ENCODE peak calls at places on chromosomes 6 and 20, in six cellular contexts. J, Y, I, A, C and G are unnamed samples.

GRCh38 chr6:93036835-93037234 is 382.5 kb downstream of the EPHA7 start:
- DNase-seq in J (peak), Y (no peak), I (no peak), A (peak), C (no peak), G (no peak)

GRCh38 chr6:56076033-56076432 is 171.3 kb downstream of the COL21A1 start:
- DNase-seq in J (no peak), Y (no peak), I (no peak), A (no peak), C (no peak), G (no peak)

GRCh38 chr6:36621371-36621855 is 27.3 kb downstream of the SRSF3 start:
- DNase-seq in J (no peak), Y (no peak), I (no peak), A (no peak), C (no peak), G (no peak)

GRCh38 chr20:18676366-18676765 is 88.5 kb downstream of the DTD1 start:
- DNase-seq in J (no peak), Y (no peak), I (no peak), A (no peak), C (no peak), G (no peak)

GRCh38 chr6:90703383-90703782 is 116.5 kb upstream of the MAP3K7 start:
- DNase-seq in J (no peak), Y (no peak), I (no peak), A (no peak), C (no peak), G (no peak)

GRCh38 chr6:20812776-20813175 is 278.5 kb downstream of the CDKAL1 start:
- DNase-seq in J (no peak), Y (no peak), I (no peak), A (no peak), C (no peak), G (no peak)

GRCh38 chr6:153059311-153059710 is 56.8 kb upstream of the MTRF1L start:
- DNase-seq in J (no peak), Y (no peak), I (no peak), A (peak), C (no peak), G (no peak)

GRCh38 chr6:101226677-101227135 is 166.8 kb upstream of the GRIK2 start:
- DNase-seq in J (peak), Y (peak), I (peak), A (peak), C (peak), G (peak)

GRCh38 chr6:52389626-52390360 is 27.8 kb downstream of the PAQR8 start:
- DNase-seq in J (peak), Y (no peak), I (no peak), A (peak), C (no peak), G (no peak)

GRCh38 chr6:25829375-25829774 is 2.5 kb downstream of the SLC17A1 start:
- DNase-seq in J (no peak), Y (no peak), I (no peak), A (no peak), C (no peak), G (no peak)

GRCh38 chr6:49257549-49257948 is 205.5 kb downstream of the MMUT start:
- DNase-seq in J (no peak), Y (no peak), I (no peak), A (no peak), C (no peak), G (no peak)

GRCh38 chr6:3977875-3978711 is 100.8 kb downstream of the FAM217A start:
- DNase-seq in J (peak), Y (peak), I (peak), A (peak), C (no peak), G (peak)

GRCh38 chr6:163897030-163897429 is 482.5 kb downstream of the QKI start:
- DNase-seq in J (peak), Y (no peak), I (no peak), A (no peak), C (no peak), G (no peak)

GRCh38 chr6:110404602-110405001 is 10.8 kb downstream of the DDO start:
- DNase-seq in J (no peak), Y (no peak), I (no peak), A (peak), C (no peak), G (no peak)

GRCh38 chr6:133892444-133893323 is 3.8 kb downstream of the TCF21 start:
- DNase-seq in J (peak), Y (no peak), I (no peak), A (peak), C (no peak), G (peak)

GRCh38 chr6:43150051-43150751 is 20.9 kb upstream of the SRF start:
- DNase-seq in J (peak), Y (no peak), I (no peak), A (no peak), C (no peak), G (no peak)

GRCh38 chr6:67896476-67896875 is 738.6 kb upstream of the ADGRB3 start:
- DNase-seq in J (no peak), Y (no peak), I (no peak), A (peak), C (no peak), G (no peak)

GRCh38 chr6:5958948-5959347 is 47.8 kb downstream of the NRN1 start:
- DNase-seq in J (no peak), Y (no peak), I (peak), A (no peak), C (no peak), G (no peak)

GRCh38 chr20:53370345-53370961 is 223.2 kb downstream of the ZNF217 start:
- DNase-seq in J (no peak), Y (no peak), I (no peak), A (no peak), C (no peak), G (no peak)

GRCh38 chr6:108748959-108749358 is 99.3 kb upstream of the ARMC2 start:
- DNase-seq in J (no peak), Y (peak), I (no peak), A (no peak), C (no peak), G (no peak)

GRCh38 chr6:133610974-133611373 is 277.9 kb upstream of the TCF21 start:
- DNase-seq in J (no peak), Y (no peak), I (no peak), A (no peak), C (no peak), G (no peak)

GRCh38 chr6:32885698-32886286 is 31.8 kb downstream of the PSMB9 start:
- DNase-seq in J (peak), Y (no peak), I (peak), A (peak), C (no peak), G (no peak)

GRCh38 chr20:31720486-31721407 is 1.9 kb downstream of the BCL2L1 start:
- DNase-seq in J (no peak), Y (no peak), I (no peak), A (no peak), C (no peak), G (no peak)

GRCh38 chr6:133806358-133806757 is 82.6 kb upstream of the TCF21 start:
- DNase-seq in J (peak), Y (no peak), I (no peak), A (peak), C (no peak), G (no peak)

GRCh38 chr6:105779113-105779512 is 307.0 kb upstream of the PRDM1 start:
- DNase-seq in J (no peak), Y (no peak), I (no peak), A (no peak), C (no peak), G (no peak)

GRCh38 chr20:63521602-63522001 is 1.0 kb downstream of the PPDPF start:
- DNase-seq in J (no peak), Y (no peak), I (no peak), A (peak), C (no peak), G (peak)

GRCh38 chr6:143039548-143039947 is 21.1 kb upstream of the AIG1 start:
- DNase-seq in J (no peak), Y (no peak), I (no peak), A (no peak), C (no peak), G (no peak)

GRCh38 chr6:159540883-159541282 is 152.2 kb downstream of the SOD2 start:
- DNase-seq in J (no peak), Y (no peak), I (no peak), A (no peak), C (no peak), G (no peak)

GRCh38 chr20:945841-946240 is 29.7 kb upstream of the ANGPT4 start:
- DNase-seq in J (no peak), Y (no peak), I (no peak), A (no peak), C (no peak), G (no peak)

GRCh38 chr20:10563935-10564492 is 109.8 kb downstream of the JAG1 start:
- DNase-seq in J (no peak), Y (no peak), I (no peak), A (no peak), C (no peak), G (no peak)

GRCh38 chr6:55082021-55082420 is 92.3 kb upstream of the HCRTR2 start:
- DNase-seq in J (no peak), Y (no peak), I (no peak), A (no peak), C (no peak), G (no peak)

GRCh38 chr6:15062311-15063252 is 183.3 kb upstream of the JARID2 start:
- DNase-seq in J (peak), Y (peak), I (no peak), A (peak), C (no peak), G (no peak)

GRCh38 chr20:6311841-6312655 is 189.2 kb upstream of the FERMT1 start:
- DNase-seq in J (no peak), Y (no peak), I (no peak), A (no peak), C (no peak), G (no peak)

GRCh38 chr6:83057705-83058321 is 7.8 kb downstream of the UBE3D start:
- DNase-seq in J (peak), Y (peak), I (no peak), A (peak), C (no peak), G (peak)

GRCh38 chr20:31678389-31679356 is 41.0 kb downstream of the COX4I2 start:
- DNase-seq in J (no peak), Y (peak), I (no peak), A (peak), C (no peak), G (no peak)

GRCh38 chr6:15623282-15624116 is 39.3 kb downstream of the DTNBP1 start:
- DNase-seq in J (peak), Y (no peak), I (no peak), A (peak), C (no peak), G (no peak)

GRCh38 chr20:44644384-44645131 is 6.9 kb downstream of the ADA start:
- DNase-seq in J (no peak), Y (peak), I (no peak), A (peak), C (no peak), G (no peak)

GRCh38 chr6:170471458-170471857 is 81.6 kb downstream of the PSMB1 start:
- DNase-seq in J (no peak), Y (no peak), I (no peak), A (no peak), C (no peak), G (no peak)

GRCh38 chr20:25565578-25566157 is 19.7 kb downstream of the NINL start:
- DNase-seq in J (no peak), Y (no peak), I (no peak), A (no peak), C (no peak), G (no peak)
- H2AFZ ChIP-seq in J (no peak), Y (no peak), I (no peak), A (no peak), C (no peak), G (no peak)

DNA sequence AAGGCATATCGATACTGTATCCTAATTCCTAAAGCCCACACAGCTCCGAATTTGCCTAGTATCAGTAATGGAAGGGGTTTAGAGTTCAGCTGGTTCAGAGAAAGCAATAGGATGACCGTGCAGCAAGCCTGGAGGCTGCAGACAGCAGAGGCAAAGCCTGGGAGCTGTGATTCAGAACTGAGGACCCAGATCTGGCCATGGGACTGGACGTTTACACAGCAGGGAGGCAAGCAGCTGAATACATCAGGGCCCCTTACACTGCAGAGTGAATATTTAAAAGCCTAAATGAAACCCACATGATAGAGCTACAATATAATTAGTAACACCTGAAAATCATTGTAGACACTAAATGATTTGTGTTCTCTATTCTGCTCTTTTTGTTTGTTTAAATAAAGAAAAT is 38.0 kb downstream of the ELOVL2 start:
- DNase-seq in J (peak), Y (no peak), I (no peak), A (peak), C (no peak), G (no peak)
- H3K18ac ChIP-seq in J (peak), Y (no peak), I (no peak), A (peak), C (no peak), G (no peak)

GRCh38 chr20:24607402-24607801 is 138.0 kb downstream of the SYNDIG1 start:
- DNase-seq in J (no peak), Y (no peak), I (no peak), A (no peak), C (no peak), G (no peak)

GRCh38 chr20:24610341-24611115 is 141.1 kb downstream of the SYNDIG1 start:
- DNase-seq in J (no peak), Y (no peak), I (no peak), A (no peak), C (peak), G (no peak)

GRCh38 chr20:24609757-24610156 is 140.3 kb downstream of the SYNDIG1 start:
- DNase-seq in J (no peak), Y (no peak), I (no peak), A (no peak), C (no peak), G (no peak)

GRCh38 chr20:24611360-24612140 is 142.1 kb downstream of the SYNDIG1 start:
- DNase-seq in J (no peak), Y (no peak), I (no peak), A (no peak), C (no peak), G (no peak)

GRCh38 chr20:24608926-24609667 is 139.7 kb downstream of the SYNDIG1 start:
- DNase-seq in J (peak), Y (no peak), I (no peak), A (no peak), C (no peak), G (no peak)
- H2AFZ ChIP-seq in J (no peak), Y (no peak), I (no peak), A (no peak), C (no peak), G (no peak)

DNA sequence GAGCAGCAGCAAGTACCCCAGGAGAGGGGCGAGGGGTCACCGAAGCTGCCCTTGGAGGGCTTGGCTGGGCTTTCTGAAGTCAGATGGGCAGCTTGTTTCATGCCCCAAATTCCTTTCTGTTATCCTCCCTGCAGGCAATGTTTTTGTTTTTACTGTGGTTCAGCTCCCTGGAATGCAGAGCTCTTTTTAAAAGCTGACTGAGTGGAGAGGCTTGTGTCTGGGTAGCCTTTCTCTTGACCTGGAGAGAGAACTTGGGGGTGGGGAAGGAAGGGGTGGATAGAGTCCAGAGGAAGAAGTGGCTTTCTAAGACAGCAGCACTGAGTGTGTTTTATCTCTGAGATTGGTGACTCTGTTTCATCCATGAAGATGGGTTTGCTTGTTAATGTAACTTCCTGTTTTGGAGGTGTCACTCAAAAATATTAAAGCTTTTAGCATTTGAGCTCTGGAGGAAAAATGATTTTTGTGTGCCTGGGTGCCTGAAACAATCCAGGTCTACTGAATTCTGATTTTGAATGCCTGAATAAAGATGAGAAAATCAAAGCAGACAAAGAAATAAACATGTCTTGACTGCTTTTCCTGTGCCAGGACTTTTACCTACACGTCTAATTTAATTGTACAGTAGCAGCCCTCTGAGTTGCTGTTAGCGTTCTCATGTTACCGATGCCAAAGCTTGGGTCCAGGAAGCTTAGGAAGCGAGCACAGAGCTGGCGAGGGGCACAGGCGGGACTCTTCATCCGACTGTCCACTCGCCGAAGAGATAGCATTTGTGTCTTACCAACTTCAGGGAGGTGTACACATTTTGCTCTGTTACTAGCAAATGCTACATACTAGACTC is 78.2 kb upstream of the EEF1E1 start:
- DNase-seq in J (peak), Y (no peak), I (peak), A (peak), C (no peak), G (peak)
- H3K18ac ChIP-seq in J (peak), Y (peak), I (no peak), A (peak), C (peak), G (no peak)

GRCh38 chr6:116090251-116090650 is 10.4 kb upstream of the NT5DC1 start:
- DNase-seq in J (no peak), Y (no peak), I (no peak), A (no peak), C (no peak), G (no peak)

GRCh38 chr6:116083052-116083451 is 17.6 kb upstream of the NT5DC1 start:
- DNase-seq in J (no peak), Y (no peak), I (no peak), A (no peak), C (no peak), G (no peak)

GRCh38 chr6:116084284-116084683 is 16.4 kb upstream of the NT5DC1 start:
- DNase-seq in J (no peak), Y (no peak), I (no peak), A (no peak), C (no peak), G (no peak)

GRCh38 chr6:116088946-116089345 is 11.7 kb upstream of the NT5DC1 start:
- DNase-seq in J (peak), Y (no peak), I (no peak), A (no peak), C (no peak), G (no peak)

GRCh38 chr6:116087437-116088027 is 13.1 kb upstream of the NT5DC1 start:
- DNase-seq in J (peak), Y (peak), I (no peak), A (peak), C (no peak), G (no peak)
- H2AFZ ChIP-seq in J (peak), Y (no peak), I (no peak), A (peak), C (no peak), G (no peak)